ENCODE peak calls at places on chromosomes 7 and 10, in six cellular contexts. Y, Q, D, A, C and M are unnamed samples.

GRCh38 chr10:67114945-67115344 is 189.1 kb downstream of the LRRTM3 start:
- DNase-seq in D (no peak), A (no peak), C (no peak), Y (no peak), Q (no peak), M (no peak)

GRCh38 chr10:121928528-121928884 is 675 bp upstream of the ATE1 start:
- DNase-seq in Q (no peak), C (no peak), Y (no peak), D (peak; percentile 46), A (no peak), M (no peak)

GRCh38 chr10:535051-535450 is 154.4 kb downstream of the DIP2C start:
- DNase-seq in C (no peak), Q (peak; percentile 30), Y (no peak), A (no peak), D (no peak), M (no peak)

GRCh38 chr10:4331150-4331549 is 494.9 kb upstream of the AKR1E2 start:
- DNase-seq in Y (no peak), C (no peak), Q (no peak), D (no peak), A (no peak), M (no peak)

GRCh38 chr7:134254311-134254710 is 62.4 kb downstream of the SLC35B4 start:
- DNase-seq in D (no peak), Q (no peak), C (no peak), A (no peak), Y (no peak), M (no peak)

GRCh38 chr7:42278360-42278759 is 41.4 kb upstream of the GLI3 start:
- DNase-seq in C (no peak), A (no peak), Q (no peak), Y (no peak), D (no peak), M (no peak)

GRCh38 chr10:70648427-70648826 is 23.9 kb upstream of the ADAMTS14 start:
- DNase-seq in D (no peak), Q (no peak), A (no peak), Y (no peak), C (no peak), M (no peak)

GRCh38 chr10:11261687-11262086 is 244.0 kb downstream of the CELF2 start:
- DNase-seq in Y (no peak), Q (no peak), A (no peak), C (no peak), D (no peak), M (no peak)

GRCh38 chr10:112554263-112554662 is 107.2 kb downstream of the VTI1A start:
- DNase-seq in C (no peak), Y (no peak), Q (no peak), A (no peak), D (no peak), M (no peak)

GRCh38 chr7:158396982-158397862 is 190.4 kb downstream of the PTPRN2 start:
- DNase-seq in C (no peak), D (no peak), A (no peak), Q (peak; percentile 59), Y (no peak), M (no peak)

GRCh38 chr10:78038105-78038504 is 4.4 kb downstream of the RPS24 start:
- DNase-seq in A (no peak), D (no peak), C (no peak), Q (no peak), Y (no peak), M (no peak)

GRCh38 chr7:36037121-36037662 is 115.9 kb upstream of the EEPD1 start:
- DNase-seq in A (no peak), D (peak; percentile 36), Q (no peak), Y (no peak), C (no peak), M (no peak)

GRCh38 chr7:76428868-76429805 is 4.4 kb downstream of the ZP3 start:
- DNase-seq in A (no peak), Q (no peak), Y (no peak), C (no peak), D (peak; percentile 28), M (no peak)

GRCh38 chr10:47076949-47077348 is 165.7 kb downstream of the PTPN20 start:
- DNase-seq in Q (no peak), A (no peak), C (no peak), D (no peak), Y (no peak), M (no peak)

GRCh38 chr7:158617737-158618128 is 30.1 kb upstream of the PTPRN2 start:
- DNase-seq in Y (no peak), A (no peak), C (no peak), Q (no peak), D (no peak), M (peak; percentile 96)

GRCh38 chr10:128443925-128444324 is 317.7 kb upstream of the MKI67 start:
- DNase-seq in C (no peak), A (no peak), Q (no peak), D (no peak), Y (no peak), M (no peak)
- H3K27ac ChIP-seq in C (no peak overlapping the region), A (no peak overlapping the region), Q (no peak overlapping the region), D (no peak overlapping the region), Y (no peak overlapping the region), M (no peak overlapping the region)

DNA sequence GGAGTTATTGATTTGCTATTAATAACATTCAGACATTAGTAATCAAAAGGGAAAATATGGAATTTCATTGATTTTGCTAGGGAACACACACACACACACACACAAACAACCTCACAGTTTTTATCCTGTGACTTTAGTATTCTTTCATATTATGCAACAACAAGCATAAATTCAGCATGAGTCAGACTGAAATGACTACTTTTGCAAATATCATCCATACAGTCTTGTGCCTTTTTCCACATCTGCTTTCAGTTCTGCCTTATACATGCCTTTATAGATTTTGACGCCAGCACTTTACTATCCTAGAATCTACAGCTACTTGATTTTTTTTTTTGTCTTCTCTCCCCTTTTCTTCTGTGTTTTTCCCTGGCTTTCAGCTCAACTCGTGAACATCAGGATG is 975.8 kb upstream of the LRRTM3 start:
- DNase-seq in D (no peak), A (no peak), Q (no peak), C (no peak), Y (peak; percentile 15), M (no peak)
- H3K4me3 ChIP-seq in D (no peak overlapping the region), A (no peak overlapping the region), Q (no peak overlapping the region), C (no peak overlapping the region), Y (no peak overlapping the region), M (no peak overlapping the region)

DNA sequence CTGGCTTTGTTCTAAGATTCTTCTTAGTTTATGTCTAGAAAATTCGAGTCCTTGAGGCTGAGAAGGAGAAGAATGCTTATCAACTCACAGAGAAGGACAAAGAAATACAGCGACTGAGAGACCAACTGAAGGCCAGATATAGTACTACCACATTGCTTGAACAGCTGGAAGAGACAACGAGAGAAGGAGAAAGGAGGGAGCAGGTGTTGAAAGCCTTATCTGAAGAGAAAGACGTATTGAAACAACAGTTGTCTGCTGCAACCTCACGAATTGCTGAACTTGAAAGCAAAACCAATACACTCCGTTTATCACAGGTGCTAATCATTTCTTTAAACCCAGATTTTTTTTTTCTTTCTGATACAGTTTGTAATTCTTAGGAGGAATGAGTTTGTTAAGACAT is 6.7 kb downstream of the CEP55 start:
- DNase-seq in A (no peak), C (no peak), Q (no peak), Y (no peak), D (no peak), M (no peak)
- H3K27ac ChIP-seq in A (no peak overlapping the region), C (no peak overlapping the region), Q (no peak overlapping the region), Y (peak overlapping the region; percentile 36), D (no peak overlapping the region), M (no peak overlapping the region)

GRCh38 chr10:86489960-86490612 is 31.5 kb downstream of the WAPL start:
- DNase-seq in A (no peak), C (no peak), Q (no peak), Y (no peak), D (no peak), M (no peak)

GRCh38 chr10:86483664-86484063 is 37.9 kb downstream of the WAPL start:
- DNase-seq in Q (no peak), D (no peak), A (no peak), Y (no peak), C (no peak), M (no peak)

GRCh38 chr10:86486856-86487255 is 34.7 kb downstream of the WAPL start:
- DNase-seq in Q (no peak), A (no peak), Y (no peak), C (no peak), D (no peak), M (no peak)

GRCh38 chr10:86489071-86489810 is 32.4 kb downstream of the WAPL start:
- DNase-seq in A (no peak), D (no peak), Q (no peak), Y (no peak), C (no peak), M (no peak)
- H3K4me3 ChIP-seq in A (no peak overlapping the region), D (no peak overlapping the region), Q (no peak overlapping the region), Y (no peak overlapping the region), C (no peak overlapping the region), M (no peak overlapping the region)